ENCODE peak calls at places on chromosomes 11 and 22, in ten cellular contexts. T, S, Y, H, O, D, A, W, P and C are unnamed samples.

GRCh38 chr11:23976776-23977380 is 520.0 kb upstream of the LUZP2 start:
- DNase-seq in T (no peak), S (no peak), Y (no peak), H (no peak), O (no peak), D (no peak), A (no peak), W (no peak), P (no peak), C (no peak)

GRCh38 chr11:68508425-68508824 is 47.9 kb downstream of the PPP6R3 start:
- DNase-seq in T (no peak), S (peak; percentile 9), Y (no peak), H (no peak), O (no peak), D (no peak), A (no peak), W (no peak), P (no peak), C (no peak)

GRCh38 chr22:30890689-30891442 is 77.7 kb downstream of the MORC2 start:
- DNase-seq in T (no peak), S (no peak), Y (peak; percentile 71), H (no peak), O (peak; percentile 52), D (peak; percentile 89), A (peak; percentile 78), W (peak; percentile 7), P (peak; percentile 53), C (no peak)

GRCh38 chr11:65503606-65503922 is 4.7 kb downstream of the MALAT1 start:
- DNase-seq in T (no peak), S (no peak), Y (no peak), H (no peak), O (no peak), D (no peak), A (no peak), W (no peak), P (no peak), C (no peak)

GRCh38 chr11:46120711-46121327 is 435 bp downstream of the PHF21A start:
- DNase-seq in T (no peak), S (no peak), Y (peak; percentile 76), H (peak; percentile 86), O (peak; percentile 23), D (peak; percentile 59), A (peak; percentile 27), W (no peak), P (peak; percentile 20), C (peak; percentile 51)

GRCh38 chr11:77669848-77670511 is 32.4 kb upstream of the CLNS1A start:
- DNase-seq in T (no peak), S (no peak), Y (no peak), H (peak; percentile 50), O (no peak), D (no peak), A (no peak), W (no peak), P (no peak), C (peak; percentile 21)

GRCh38 chr11:118609380-118610219 is 2.2 kb downstream of the PHLDB1 start:
- DNase-seq in T (no peak), S (no peak), Y (no peak), H (no peak), O (no peak), D (no peak), A (no peak), W (peak; percentile 63), P (peak; percentile 27), C (no peak)

GRCh38 chr22:20741634-20742581 is 32.0 kb upstream of the SERPIND1 start:
- DNase-seq in T (peak; percentile 19), S (no peak), Y (no peak), H (peak; percentile 8), O (peak; percentile 60), D (peak; percentile 75), A (peak; percentile 64), W (peak; percentile 49), P (peak; percentile 41), C (no peak)

GRCh38 chr11:1556278-1557167 is 15.5 kb downstream of the DUSP8 start:
- DNase-seq in T (no peak), S (no peak), Y (peak; percentile 48), H (no peak), O (no peak), D (no peak), A (no peak), W (no peak), P (no peak), C (no peak)

GRCh38 chr11:72155751-72156150 is 20.2 kb downstream of the FOLR3 start:
- DNase-seq in T (no peak), S (no peak), Y (no peak), H (no peak), O (no peak), D (no peak), A (no peak), W (no peak), P (no peak), C (no peak)

GRCh38 chr11:69539416-69540117 is 58.1 kb downstream of the LINC01488 start:
- DNase-seq in T (no peak), S (no peak), Y (no peak), H (peak; percentile 35), O (no peak), D (no peak), A (no peak), W (no peak), P (no peak), C (no peak)

GRCh38 chr11:34052608-34053160 is 1.2 kb downstream of the CAPRIN1 start:
- DNase-seq in T (no peak), S (no peak), Y (peak; percentile 52), H (no peak), O (peak; percentile 18), D (no peak), A (peak; percentile 19), W (peak; percentile 61), P (peak; percentile 35), C (no peak)

GRCh38 chr11:62656801-62657429 is 3.8 kb upstream of the INTS5 start:
- DNase-seq in T (no peak), S (no peak), Y (no peak), H (no peak), O (no peak), D (no peak), A (no peak), W (no peak), P (no peak), C (no peak)

GRCh38 chr22:19902245-19902699 is 39.3 kb upstream of the COMT start:
- DNase-seq in T (no peak), S (no peak), Y (no peak), H (no peak), O (no peak), D (no peak), A (no peak), W (no peak), P (no peak), C (peak; percentile 21)

GRCh38 chr22:17489101-17489500 is 74.2 kb upstream of the SLC25A18 start:
- DNase-seq in T (no peak), S (no peak), Y (no peak), H (no peak), O (no peak), D (no peak), A (no peak), W (no peak), P (no peak), C (no peak)

GRCh38 chr11:37141707-37142106 is 543.7 kb upstream of the RAG2 start:
- DNase-seq in T (no peak), S (no peak), Y (no peak), H (no peak), O (no peak), D (no peak), A (no peak), W (no peak), P (no peak), C (no peak)

GRCh38 chr11:119591836-119592310 is 137.1 kb downstream of the NECTIN1 start:
- DNase-seq in T (no peak), S (no peak), Y (no peak), H (peak; percentile 17), O (no peak), D (no peak), A (no peak), W (no peak), P (no peak), C (no peak)

GRCh38 chr22:23079814-23080521 is 9.6 kb downstream of the GNAZ start:
- DNase-seq in T (no peak), S (no peak), Y (no peak), H (no peak), O (no peak), D (no peak), A (no peak), W (no peak), P (no peak), C (no peak)

GRCh38 chr11:70466154-70466553 is 67.8 kb downstream of the CTTN start:
- DNase-seq in T (no peak), S (no peak), Y (no peak), H (peak; percentile 28), O (no peak), D (no peak), A (no peak), W (no peak), P (peak; percentile 7), C (no peak)

GRCh38 chr11:68617925-68618809 is 66.2 kb upstream of the GAL start:
- DNase-seq in T (no peak), S (no peak), Y (no peak), H (no peak), O (no peak), D (no peak), A (no peak), W (no peak), P (no peak), C (no peak)

GRCh38 chr11:40338739-40339138 is 1120.7 kb downstream of the LRRC4C start:
- DNase-seq in T (no peak), S (peak; percentile 31), Y (no peak), H (peak; percentile 20), O (no peak), D (no peak), A (no peak), W (no peak), P (no peak), C (no peak)